ENCODE peak calls at places on chromosome X, in seven cellular contexts. A is spleen, U is HCT116, F is tibial nerve, I is WTC11, X is neural crest cell, H is fibroblast of lung. V is an unnamed sample.

GRCh38 chrX:100635040-100635439 is 1.6 kb downstream of the TSPAN6 start:
- DNase-seq in X (no peak), H (no peak), F (no peak), I (no peak), U (no peak), A (no peak), V (no peak)

GRCh38 chrX:45849261-45849660 is 648.6 kb upstream of the DIPK2B start:
- DNase-seq in I (no peak), X (no peak), U (peak), H (peak), F (no peak), A (no peak), V (no peak)

GRCh38 chrX:138791551-138791950 is 80.0 kb upstream of the FGF13 start:
- DNase-seq in U (no peak), F (no peak), X (no peak), A (no peak), I (no peak), H (no peak), V (no peak)

GRCh38 chrX:153520286-153520917 is 3.0 kb downstream of the ATP2B3 start:
- DNase-seq in I (no peak), H (no peak), U (no peak), A (no peak), F (no peak), X (no peak), V (no peak)

GRCh38 chrX:120653000-120653399 is 23.1 kb upstream of the C1GALT1C1 start:
- DNase-seq in I (no peak), U (no peak), F (no peak), H (no peak), A (no peak), X (no peak), V (no peak)

GRCh38 chrX:34638116-34638515 is 19.0 kb downstream of the TMEM47 start:
- DNase-seq in A (no peak), I (no peak), H (peak), U (no peak), X (peak), F (peak), V (no peak)

GRCh38 chrX:139081965-139082364 is 370.4 kb upstream of the FGF13 start:
- DNase-seq in H (no peak), A (no peak), U (no peak), F (no peak), X (no peak), I (no peak), V (no peak)

GRCh38 chrX:15471016-15471415 is 22.1 kb downstream of the PIR start:
- DNase-seq in I (peak), F (peak), H (peak), A (no peak), X (peak), U (peak), V (peak)

GRCh38 chrX:40088299-40088625 is 9.5 kb downstream of the BCOR start:
- DNase-seq in F (no peak), A (no peak), X (no peak), I (no peak), H (no peak), U (no peak), V (no peak)

GRCh38 chrX:48574270-48575266 is at the start of gene RBM3:
- DNase-seq in F (peak), H (peak), X (peak), U (peak), A (peak), I (peak), V (peak)

GRCh38 chrX:68440438-68440837 is 7.1 kb upstream of the OPHN1 start:
- DNase-seq in U (no peak), F (no peak), A (no peak), X (no peak), I (no peak), H (no peak), V (no peak)

GRCh38 chrX:1851527-1851926 is 236.7 kb downstream of the ASMT start:
- DNase-seq in F (no peak), X (no peak), I (no peak), U (no peak), H (no peak), A (no peak), V (no peak)

GRCh38 chrX:101206471-101206870 is 13.1 kb upstream of the DRP2 start:
- DNase-seq in I (no peak), F (no peak), X (no peak), U (peak), A (no peak), H (peak), V (no peak)

GRCh38 chrX:126376465-126376864 is 176.1 kb downstream of the DCAF12L1 start:
- DNase-seq in U (no peak), F (no peak), I (peak), X (no peak), A (no peak), H (no peak), V (no peak)

GRCh38 chrX:10628906-10629305 is 8.5 kb upstream of the MID1 start:
- DNase-seq in H (no peak), I (no peak), F (no peak), X (no peak), A (no peak), U (peak), V (no peak)

GRCh38 chrX:122579521-122579920 is 604.6 kb upstream of the GRIA3 start:
- DNase-seq in F (no peak), U (no peak), X (no peak), A (no peak), H (peak), I (no peak), V (no peak)

GRCh38 chrX:40100537-40101429 is 3.0 kb upstream of the BCOR start:
- DNase-seq in H (no peak), F (no peak), A (no peak), X (no peak), U (no peak), I (no peak), V (no peak)

GRCh38 chrX:116317409-116317808 is 119.0 kb upstream of the SLC6A14 start:
- DNase-seq in H (peak), I (no peak), U (no peak), F (no peak), A (no peak), X (no peak), V (peak)

GRCh38 chrX:30618160-30618765 is 35.0 kb upstream of the GK start:
- DNase-seq in A (no peak), I (peak), U (no peak), H (no peak), X (no peak), F (no peak), V (no peak)

GRCh38 chrX:92232182-92232581 is 453.0 kb downstream of the PCDH11X start:
- DNase-seq in X (peak), I (no peak), A (no peak), U (no peak), H (peak), F (no peak), V (no peak)

GRCh38 chrX:74080165-74080564 is 223.8 kb upstream of the ZCCHC13 start:
- DNase-seq in I (no peak), X (no peak), A (no peak), F (no peak), U (no peak), H (no peak), V (no peak)

GRCh38 chrX:7068939-7069367 is 78.6 kb upstream of the STS start:
- DNase-seq in H (no peak), A (no peak), X (no peak), F (no peak), U (no peak), I (peak), V (peak)

GRCh38 chrX:40098264-40099045 is 697 bp upstream of the BCOR start:
- DNase-seq in I (peak), F (no peak), H (peak), X (no peak), U (no peak), A (peak), V (peak)

GRCh38 chrX:48046846-48047245 is 24.6 kb downstream of the ZNF630 start:
- DNase-seq in H (no peak), F (no peak), U (no peak), A (no peak), X (no peak), I (no peak), V (no peak)

DNA sequence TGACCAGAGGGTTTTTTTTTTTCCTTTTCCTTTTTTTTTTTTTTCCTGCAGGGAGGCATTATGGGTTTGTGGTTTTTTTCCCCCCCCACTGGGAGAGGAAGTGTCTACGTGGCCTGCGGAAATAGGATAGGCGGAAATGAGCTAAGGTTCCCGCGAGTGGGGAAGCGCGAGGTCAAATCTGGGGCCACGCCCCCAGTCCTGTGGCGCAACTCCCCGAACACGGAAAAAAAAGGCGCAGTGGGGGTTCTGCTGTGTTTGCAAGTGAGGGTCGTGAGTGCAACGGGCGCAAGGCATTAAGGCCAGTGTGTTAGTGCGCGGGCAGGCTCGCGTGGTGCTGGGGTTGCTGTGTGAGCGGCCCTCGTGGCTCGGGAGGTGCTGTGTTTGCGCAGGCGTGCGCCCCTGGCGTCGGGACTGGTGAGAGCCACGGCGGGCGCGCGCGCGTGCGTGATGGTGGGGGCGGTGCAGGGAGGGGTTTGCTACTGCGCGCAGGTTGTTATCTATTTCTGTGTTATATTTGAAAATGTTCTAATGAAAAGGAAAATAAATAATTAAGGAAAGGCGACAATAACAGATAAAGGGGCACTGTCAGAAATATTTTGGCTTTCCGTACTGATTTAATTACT is 685 bp upstream of the MORF4L2 start:
- DNase-seq in H (no peak), A (peak), F (peak), U (peak), I (peak), X (peak), V (peak)
- TF ChIP-seq CTCF in H (peak), A (peak), F (peak), U (no peak), I (no peak), X (peak), V (peak)

DNA sequence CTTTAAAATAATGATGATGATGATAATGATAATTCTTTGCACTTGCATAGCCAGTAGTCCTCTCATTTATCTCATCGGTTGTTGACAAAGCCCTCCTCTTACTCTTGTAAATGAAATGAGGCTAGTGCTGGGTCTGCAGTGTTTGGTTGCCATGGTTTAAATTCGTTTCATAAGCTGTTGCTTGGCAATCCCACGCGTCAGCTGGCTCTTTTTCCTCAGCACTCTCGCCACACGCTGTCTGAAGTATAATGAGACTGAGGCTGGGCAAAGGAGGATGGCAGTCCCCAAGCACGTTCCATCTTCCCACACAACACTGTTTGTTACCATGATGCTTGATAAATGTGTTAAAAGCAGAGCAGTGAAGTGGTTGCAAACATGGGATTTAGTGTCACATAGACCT is 15.5 kb downstream of the PAGE4 start:
- DNase-seq in I (no peak), X (no peak), U (no peak), A (no peak), F (no peak), H (no peak), V (no peak)
- TF ChIP-seq CTCF in I (no peak), X (no peak), U (no peak), A (no peak), F (no peak), H (no peak), V (no peak)

GRCh38 chrX:44303119-44303518 is 40.4 kb downstream of the EFHC2 start:
- DNase-seq in F (no peak), U (no peak), X (no peak), H (no peak), I (no peak), A (no peak), V (no peak)
- TF ChIP-seq CTCF in F (no peak), U (no peak), X (no peak), H (no peak), I (no peak), A (no peak), V (no peak)

DNA sequence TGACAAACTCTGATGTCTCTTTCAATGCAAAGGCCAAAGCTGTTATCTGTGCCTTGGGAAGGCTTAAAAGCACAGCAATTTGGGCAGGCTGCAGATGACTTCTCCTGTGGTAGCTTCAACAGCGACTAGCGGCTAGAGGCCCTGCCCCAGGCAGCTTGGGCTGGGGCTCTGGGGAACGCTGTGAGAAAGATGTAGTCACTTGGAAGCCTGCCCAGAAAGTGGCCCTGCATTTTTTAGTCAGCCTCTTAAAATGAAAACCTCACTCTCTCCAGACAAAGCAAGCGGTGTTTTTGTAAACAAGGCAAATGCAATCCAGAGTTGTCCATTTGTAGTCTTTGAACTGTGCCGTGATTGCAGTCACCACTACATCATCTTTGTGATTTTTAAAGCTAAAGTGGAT is 27.5 kb downstream of the PCYT1B start:
- DNase-seq in I (no peak), A (no peak), H (peak), F (peak), X (no peak), U (no peak), V (peak)
- TF ChIP-seq CTCF in I (no peak), A (no peak), H (no peak), F (no peak), X (no peak), U (no peak), V (no peak)

DNA sequence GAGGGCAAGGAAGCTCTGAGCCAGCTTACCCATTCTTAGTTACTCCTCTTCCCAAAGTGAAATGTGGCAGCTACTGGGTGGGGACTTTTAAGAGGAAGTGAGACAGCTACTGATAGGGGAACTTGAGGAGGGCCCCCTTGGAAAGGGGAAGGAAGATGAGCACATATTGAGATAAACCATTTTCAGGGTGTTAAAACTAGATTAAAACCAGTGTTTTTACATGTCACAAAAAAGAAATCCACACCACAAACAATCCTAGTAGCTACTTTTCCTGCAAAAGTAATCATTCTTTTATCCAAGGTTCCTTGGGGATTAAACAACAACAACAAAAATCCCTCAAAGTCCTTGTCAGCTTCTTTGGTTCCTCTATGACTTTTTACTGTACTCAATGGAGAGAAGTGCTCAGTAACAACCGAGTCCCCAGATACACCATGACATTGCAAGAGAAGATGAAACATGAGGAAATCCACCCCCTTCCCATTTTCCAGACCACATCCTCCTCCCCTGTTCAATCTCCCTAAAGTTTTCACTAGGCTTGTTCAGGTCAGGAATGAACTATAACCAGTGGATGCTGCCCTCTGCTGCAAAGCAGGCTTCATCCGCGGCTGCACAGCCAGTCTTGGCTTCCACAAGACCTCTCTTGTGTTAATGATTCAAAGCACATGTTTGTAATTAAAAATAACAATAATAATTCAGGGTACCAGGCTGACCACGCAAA is 113.5 kb upstream of the TMEM164 start:
- DNase-seq in A (no peak), H (peak), I (no peak), X (peak), U (no peak), F (no peak), V (peak)
- TF ChIP-seq CTCF in A (no peak), H (peak), I (no peak), X (peak), U (no peak), F (no peak), V (no peak)

DNA sequence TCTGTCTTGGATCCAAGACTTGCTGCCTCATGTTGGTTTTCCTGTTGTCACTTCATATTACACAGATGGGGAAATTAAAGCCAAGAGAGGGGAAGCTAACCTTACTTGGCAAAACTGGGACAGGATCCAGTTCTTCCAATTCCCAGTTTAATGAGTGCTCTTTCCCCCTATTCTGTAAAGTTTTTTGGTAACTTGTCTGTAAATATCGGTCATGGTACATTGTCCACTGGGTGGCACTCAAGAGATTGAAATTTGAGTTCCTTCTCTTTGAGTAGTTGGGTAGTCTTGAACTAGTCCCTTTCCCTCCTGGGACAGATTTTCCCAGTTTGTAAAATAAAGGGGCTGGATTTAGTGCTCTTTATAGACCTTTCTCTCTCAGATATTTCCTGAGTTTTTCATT is 12.4 kb upstream of the EOLA2 start:
- DNase-seq in A (no peak), X (peak), F (peak), H (peak), U (peak), I (no peak), V (no peak)
- TF ChIP-seq CTCF in A (no peak), X (peak), F (peak), H (peak), U (peak), I (no peak), V (peak)

DNA sequence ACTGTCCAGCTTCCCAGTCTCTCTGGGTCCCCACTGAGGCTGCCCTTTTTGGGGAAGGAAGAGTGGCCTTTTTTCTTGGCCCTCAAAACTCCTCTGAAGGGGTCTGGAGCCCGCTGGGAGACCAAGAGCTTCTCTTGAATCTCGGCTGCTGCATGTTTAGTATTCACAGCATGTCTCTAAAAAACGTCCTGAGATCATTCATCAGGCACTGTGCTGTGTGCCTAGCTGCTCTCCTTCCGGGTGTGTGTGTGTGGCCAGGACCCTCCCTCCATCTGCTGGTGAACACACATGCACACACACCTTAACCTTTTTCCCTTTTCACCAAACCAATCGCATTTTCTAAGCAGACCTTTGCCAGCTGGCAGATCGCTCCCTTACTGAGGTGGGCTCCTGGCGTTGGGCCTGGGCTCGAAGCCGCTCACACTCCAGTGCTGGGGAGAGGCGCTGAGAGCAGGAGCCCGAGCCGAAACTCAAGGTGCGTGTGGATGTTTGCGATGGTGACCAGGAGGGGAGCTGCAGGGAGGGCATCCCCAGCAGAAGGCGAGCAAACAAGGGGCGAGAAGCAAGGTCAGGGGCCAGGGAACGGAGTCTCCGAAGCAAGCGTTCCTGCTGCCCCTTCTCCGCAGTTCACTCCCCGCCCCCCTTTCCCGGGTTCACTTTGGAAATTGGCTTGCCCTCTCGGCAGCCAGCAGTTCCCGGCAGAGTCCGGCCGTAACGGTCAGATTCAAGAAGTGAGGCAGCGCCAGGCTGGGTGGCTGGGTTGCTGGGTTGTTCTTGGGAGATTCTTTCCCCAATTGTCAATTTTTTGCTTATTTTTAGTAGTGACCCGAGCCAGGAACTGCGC is 605 bp upstream of the FRMPD3 start:
- DNase-seq in H (no peak), U (no peak), I (peak), X (peak), F (no peak), A (no peak), V (peak)
- TF ChIP-seq CTCF in H (no peak), U (no peak), I (no peak), X (peak), F (no peak), A (no peak), V (no peak)

DNA sequence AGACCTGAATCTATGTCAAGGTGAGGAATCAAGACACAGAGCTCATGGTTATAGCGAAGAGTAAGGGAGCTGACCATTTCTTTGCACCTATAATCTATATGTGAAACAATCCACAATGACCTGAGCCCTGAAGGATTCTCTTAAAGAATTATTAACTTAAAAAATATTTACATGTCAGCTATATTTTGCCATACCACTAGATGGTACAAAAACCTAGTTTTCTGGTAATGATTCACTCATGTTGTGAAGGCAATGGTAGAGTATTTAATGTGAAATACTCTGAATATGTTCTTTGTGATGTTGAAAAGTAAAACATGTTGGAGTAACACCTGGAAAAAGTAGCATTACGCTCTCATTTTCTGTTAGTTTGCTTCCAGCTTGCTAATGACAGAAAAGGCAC is 40.0 kb downstream of the VGLL1 start:
- DNase-seq in A (no peak), X (no peak), H (no peak), F (no peak), I (no peak), U (no peak), V (no peak)
- TF ChIP-seq CTCF in A (no peak), X (no peak), H (no peak), F (no peak), I (no peak), U (no peak), V (no peak)

DNA sequence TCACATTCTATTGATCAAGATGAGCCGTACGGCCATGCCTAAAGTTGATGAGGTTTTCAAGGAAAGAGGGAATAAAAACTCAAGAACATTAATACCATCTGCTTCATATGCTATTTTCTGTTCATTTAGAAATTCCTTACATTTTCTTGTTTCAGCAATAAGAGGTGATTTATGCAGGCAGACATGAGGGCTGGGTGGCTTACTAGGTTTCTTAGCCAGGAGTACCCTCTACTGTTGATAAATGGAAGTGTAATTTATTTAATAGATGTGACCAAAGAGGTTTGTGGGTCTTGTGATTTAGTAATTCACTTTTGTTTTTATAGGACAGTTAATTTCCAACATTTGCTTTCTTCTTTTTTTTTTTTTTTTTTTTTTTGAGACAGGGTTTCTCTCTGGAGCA is 6.4 kb upstream of the SMIM9 start:
- DNase-seq in H (peak), A (no peak), X (no peak), F (no peak), U (peak), I (no peak), V (no peak)
- TF ChIP-seq CTCF in H (peak), A (peak), X (peak), F (peak), U (peak), I (no peak), V (peak)

V was measured in glutamatergic neuron.